ENCODE peak calls at places on chromosome 13, in nine cellular contexts. Q is progenitor cell of endocrine pancreas; V is T-cell; R is psoas muscle; M is IMR-90; F is PC-9; Y is NCI-H774; S is stimulated activated naive CD4-positive, alpha-beta T cell; O is CD8-positive, alpha-beta T cell. K is an unnamed sample.

GRCh38 chr13:51278426-51279130 is 56.4 kb downstream of the FAM124A start:
- DNase-seq in O (no peak), S (no peak), Y (no peak), V (no peak), R (no peak), M (no peak), Q (no peak), F (no peak), K (no peak)

GRCh38 chr13:74891610-74892009 is 590.4 kb downstream of the TBC1D4 start:
- DNase-seq in O (no peak), M (peak; percentile 29), Q (no peak), R (no peak), S (no peak), Y (no peak), V (no peak), F (no peak), K (no peak)

GRCh38 chr13:44308352-44308751 is 65.3 kb upstream of the SERP2 start:
- DNase-seq in Q (no peak), F (no peak), S (no peak), R (no peak), M (no peak), Y (no peak), V (no peak), O (no peak), K (no peak)

GRCh38 chr13:93183302-93183701 is 43.3 kb upstream of the GPC6 start:
- DNase-seq in V (no peak), R (no peak), Y (no peak), F (no peak), M (no peak), S (no peak), Q (no peak), O (no peak), K (no peak)

GRCh38 chr13:23322353-23323336 is 110.9 kb downstream of the SACS start:
- DNase-seq in M (peak; percentile 6), V (no peak), F (no peak), Q (no peak), O (no peak), R (no peak), Y (no peak), S (no peak), K (no peak)

GRCh38 chr13:31441804-31442487 is 242.2 kb downstream of the B3GLCT start:
- DNase-seq in O (no peak), Y (no peak), Q (no peak), M (no peak), R (peak; percentile 88), V (no peak), F (no peak), S (no peak), K (no peak)

GRCh38 chr13:60043262-60043661 is 120.5 kb downstream of the DIAPH3 start:
- DNase-seq in R (no peak), O (no peak), V (no peak), F (no peak), Y (no peak), S (no peak), M (peak; percentile 4), Q (no peak), K (no peak)

GRCh38 chr13:113935081-113935511 is 38.8 kb downstream of the C13orf46 start:
- DNase-seq in V (no peak), O (no peak), F (no peak), Y (no peak), M (no peak), Q (no peak), R (peak; percentile 37), S (no peak), K (no peak)

GRCh38 chr13:103839460-103839859 is 773.2 kb upstream of the SLC10A2 start:
- DNase-seq in R (no peak), Q (no peak), O (no peak), S (no peak), M (no peak), V (no peak), Y (no peak), F (no peak), K (no peak)

GRCh38 chr13:68509734-68510621 is 1279.8 kb upstream of the PCDH9 start:
- DNase-seq in F (no peak), R (no peak), S (no peak), V (no peak), M (no peak), O (no peak), Y (no peak), Q (no peak), K (no peak)

GRCh38 chr13:112525306-112525945 is 62.5 kb downstream of the TUBGCP3 start:
- DNase-seq in Y (no peak), O (no peak), M (peak; percentile 8), V (no peak), Q (no peak), R (no peak), F (no peak), S (no peak), K (no peak)

GRCh38 chr13:75469087-75469486 is 12.9 kb downstream of the TBC1D4 start:
- DNase-seq in O (no peak), Q (no peak), V (no peak), M (no peak), R (no peak), F (no peak), S (no peak), Y (no peak), K (peak; percentile 86)

GRCh38 chr13:91468301-91468700 is 69.9 kb downstream of the GPC5 start:
- DNase-seq in M (peak; percentile 8), V (no peak), F (no peak), O (no peak), Y (no peak), R (no peak), Q (no peak), S (no peak), K (no peak)

GRCh38 chr13:21232196-21232595 is 55.7 kb downstream of the MRPL57 start:
- DNase-seq in R (peak; percentile 62), V (no peak), S (no peak), M (peak; percentile 34), F (no peak), Y (no peak), Q (no peak), O (no peak), K (no peak)

GRCh38 chr13:63481334-63481733 is 2065.7 kb upstream of the PCDH20 start:
- DNase-seq in Y (no peak), F (no peak), S (no peak), Q (no peak), V (no peak), M (peak; percentile 36), O (no peak), R (no peak), K (peak; percentile 63)

GRCh38 chr13:98584668-98585397 is 7.9 kb upstream of the STK24 start:
- DNase-seq in Q (no peak), V (no peak), R (no peak), Y (no peak), O (no peak), F (no peak), S (no peak), M (no peak), K (no peak)

GRCh38 chr13:40943073-40943472 is 76.0 kb downstream of the ELF1 start:
- DNase-seq in Q (no peak), M (no peak), S (no peak), R (no peak), O (no peak), Y (no peak), F (no peak), V (no peak), K (no peak)

GRCh38 chr13:66927562-66927961 is 302.6 kb downstream of the PCDH9 start:
- DNase-seq in Q (no peak), O (no peak), S (no peak), M (no peak), V (no peak), Y (no peak), R (no peak), F (no peak), K (no peak)

GRCh38 chr13:91409661-91410060 is 11.2 kb downstream of the GPC5 start:
- DNase-seq in M (no peak), V (no peak), Y (no peak), R (no peak), F (no peak), S (no peak), Q (no peak), O (no peak), K (no peak)

GRCh38 chr13:45327253-45327954 is 13.6 kb downstream of the TPT1 start:
- DNase-seq in R (no peak), O (no peak), Q (no peak), S (no peak), V (no peak), F (peak; percentile 68), M (no peak), Y (no peak), K (no peak)

GRCh38 chr13:31556376-31556775 is 182.9 kb upstream of the RXFP2 start:
- DNase-seq in R (no peak), F (no peak), S (no peak), Q (no peak), Y (no peak), O (no peak), V (no peak), M (peak; percentile 2), K (no peak)

GRCh38 chr13:26707122-26708006 is 53.2 kb downstream of the GPR12 start:
- DNase-seq in F (no peak), R (no peak), M (peak; percentile 58), Y (peak; percentile 0), Q (no peak), V (no peak), O (peak; percentile 41), S (peak; percentile 1), K (peak; percentile 62)

GRCh38 chr13:36758345-36758744 is 60.7 kb upstream of the RFXAP start:
- DNase-seq in Q (no peak), F (peak; percentile 12), S (no peak), M (no peak), R (no peak), Y (peak; percentile 9), V (no peak), O (no peak), K (no peak)

GRCh38 chr13:52695856-52696255 is 43.2 kb downstream of the SUGT1 start:
- DNase-seq in M (peak; percentile 67), V (no peak), F (no peak), S (no peak), O (no peak), R (no peak), Y (no peak), Q (no peak), K (no peak)

GRCh38 chr13:86269511-86269910 is 470.3 kb upstream of the SLITRK6 start:
- DNase-seq in Q (no peak), M (no peak), R (no peak), S (no peak), Y (no peak), F (no peak), O (no peak), V (no peak), K (no peak)

GRCh38 chr13:52353116-52353718 is 52.8 kb downstream of the THSD1 start:
- DNase-seq in M (peak; percentile 75), Y (no peak), F (no peak), O (no peak), Q (no peak), S (no peak), V (no peak), R (no peak), K (no peak)

GRCh38 chr13:90869580-90869979 is 477.9 kb upstream of the MIR17HG start:
- DNase-seq in S (no peak), F (no peak), M (no peak), V (no peak), Y (no peak), R (no peak), Q (no peak), O (no peak), K (no peak)

GRCh38 chr13:72507394-72508199 is 219.8 kb downstream of the MZT1 start:
- DNase-seq in Y (no peak), V (no peak), S (no peak), Q (no peak), R (no peak), O (no peak), F (no peak), M (no peak), K (peak; percentile 49)

GRCh38 chr13:42038661-42039456 is 9.6 kb upstream of the DGKH start:
- DNase-seq in Y (no peak), F (no peak), M (peak; percentile 28), V (no peak), S (no peak), O (no peak), R (no peak), Q (no peak), K (no peak)

GRCh38 chr13:102128216-102128800 is 273.5 kb downstream of the FGF14 start:
- DNase-seq in M (peak; percentile 42), O (no peak), F (no peak), Q (no peak), Y (no peak), S (no peak), R (no peak), V (no peak), K (no peak)

GRCh38 chr13:52852444-52852843 is 4.0 kb upstream of the PCDH8 start:
- DNase-seq in F (no peak), V (no peak), M (no peak), Q (no peak), R (no peak), S (no peak), O (no peak), Y (peak; percentile 38), K (no peak)

K was measured in HEK293T.